ENCODE peak calls at places on chromosomes 3 and 15, in ten cellular contexts. V is astrocyte; S is cardiac muscle cell; N is CD8-positive, alpha-beta T cell; L is HCT116; A is H1; Q is breast epithelium; H is IMR-90; B is tibial nerve; I is astrocyte of the spinal cord. M is an unnamed sample.

GRCh38 chr3:149527531-149528343 is 53.2 kb downstream of the TM4SF4 start:
- DNase-seq in V (no peak), S (peak; percentile 49), N (no peak), L (no peak), A (no peak), Q (no peak), H (peak; percentile 39), B (no peak), I (no peak), M (no peak)

GRCh38 chr3:189070965-189071364 is 100.8 kb upstream of the TPRG1 start:
- DNase-seq in V (no peak), S (no peak), N (no peak), L (no peak), A (no peak), Q (no peak), H (no peak), B (no peak), I (no peak), M (no peak)

GRCh38 chr3:8458711-8459110 is 42.9 kb upstream of the LMCD1 start:
- DNase-seq in V (peak; percentile 99), S (peak; percentile 68), N (no peak), L (no peak), A (no peak), Q (no peak), H (peak; percentile 95), B (no peak), I (peak; percentile 90), M (peak; percentile 98)

GRCh38 chr3:155178810-155179424 is 98.8 kb downstream of the MME start:
- DNase-seq in V (no peak), S (no peak), N (no peak), L (no peak), A (no peak), Q (no peak), H (no peak), B (no peak), I (no peak), M (no peak)

GRCh38 chr15:25783607-25784131 is 79.5 kb downstream of the ATP10A start:
- DNase-seq in V (no peak), S (peak; percentile 33), N (peak; percentile 60), L (no peak), A (peak; percentile 54), Q (no peak), H (peak; percentile 38), B (no peak), I (peak; percentile 15), M (no peak)

GRCh38 chr15:35874260-35874905 is 328.4 kb upstream of the DPH6 start:
- DNase-seq in V (peak; percentile 71), S (peak; percentile 61), N (no peak), L (peak; percentile 6), A (no peak), Q (no peak), H (peak; percentile 93), B (no peak), I (peak; percentile 73), M (peak; percentile 53)

GRCh38 chr15:40075298-40076044 is 33.2 kb downstream of the BMF start:
- DNase-seq in V (no peak), S (no peak), N (no peak), L (no peak), A (no peak), Q (no peak), H (no peak), B (no peak), I (no peak), M (no peak)

GRCh38 chr15:61038387-61038786 is 190.7 kb downstream of the RORA start:
- DNase-seq in V (no peak), S (peak; percentile 68), N (no peak), L (no peak), A (no peak), Q (no peak), H (peak; percentile 44), B (peak; percentile 27), I (peak; percentile 53), M (no peak)

GRCh38 chr3:197880361-197881339 is 69.3 kb upstream of the RPL35A start:
- DNase-seq in V (no peak), S (no peak), N (no peak), L (no peak), A (no peak), Q (no peak), H (no peak), B (no peak), I (no peak), M (no peak)

GRCh38 chr15:33293619-33294309 is 17.0 kb upstream of the RYR3 start:
- DNase-seq in V (peak; percentile 29), S (peak; percentile 11), N (no peak), L (no peak), A (no peak), Q (no peak), H (no peak), B (no peak), I (peak; percentile 38), M (no peak)
- H3K4me3 ChIP-seq in V (peak overlapping the region; percentile 29), S (no peak overlapping the region), N (no peak overlapping the region), L (no peak overlapping the region), A (no peak overlapping the region), Q (no peak overlapping the region), H (no peak overlapping the region), B (no peak overlapping the region), I (no peak overlapping the region), M (no peak overlapping the region)

GRCh38 chr3:124443446-124443845 is 286.8 kb upstream of the UMPS start:
- DNase-seq in V (no peak), S (no peak), N (no peak), L (no peak), A (no peak), Q (no peak), H (no peak), B (no peak), I (no peak), M (no peak)
- TF ChIP-seq CTCF in V (no peak), S (no peak), N (no peak), L (no peak), A (no peak), Q (no peak), H (no peak), B (no peak), I (no peak), M (no peak)

GRCh38 chr3:73624363-73625123 is at the start of gene PDZRN3:
- DNase-seq in V (peak; percentile 69), S (peak; percentile 90), N (no peak), L (no peak), A (peak; percentile 34), Q (peak; percentile 63), H (peak; percentile 82), B (peak; percentile 48), I (peak; percentile 71), M (no peak)
- H3K4me3 ChIP-seq in V (peak within 1 kb of the TSS; percentile 63), S (peak within 1 kb of the TSS; percentile 61), N (no peak within 1 kb of the TSS), L (no peak within 1 kb of the TSS), A (peak within 1 kb of the TSS; percentile 66), Q (peak within 1 kb of the TSS; percentile 93), H (peak within 1 kb of the TSS; percentile 71), B (peak within 1 kb of the TSS; percentile 48), I (peak within 1 kb of the TSS; percentile 63), M (peak within 1 kb of the TSS; percentile 80)

GRCh38 chr3:71258116-71258515 is 325.4 kb downstream of the FOXP1 start:
- DNase-seq in V (peak; percentile 96), S (peak; percentile 68), N (no peak), L (no peak), A (no peak), Q (no peak), H (peak; percentile 78), B (no peak), I (peak; percentile 94), M (no peak)
- TF ChIP-seq CTCF in V (no peak), S (no peak), N (no peak), L (no peak), A (no peak), Q (no peak), H (no peak), B (no peak), I (no peak), M (no peak)

GRCh38 chr15:68775671-68776476 is 44.8 kb downstream of the ANP32A start:
- DNase-seq in V (peak; percentile 68), S (peak; percentile 94), N (no peak), L (no peak), A (no peak), Q (no peak), H (peak; percentile 24), B (peak; percentile 66), I (peak; percentile 53), M (no peak)

GRCh38 chr15:68774120-68774519 is 46.6 kb downstream of the ANP32A start:
- DNase-seq in V (no peak), S (no peak), N (no peak), L (no peak), A (no peak), Q (no peak), H (no peak), B (no peak), I (no peak), M (no peak)

GRCh38 chr15:68774521-68775293 is 46.0 kb downstream of the ANP32A start:
- DNase-seq in V (peak; percentile 12), S (peak; percentile 74), N (no peak), L (no peak), A (no peak), Q (no peak), H (no peak), B (no peak), I (no peak), M (no peak)

GRCh38 chr15:68770206-68770605 is 50.5 kb downstream of the ANP32A start:
- DNase-seq in V (no peak), S (no peak), N (no peak), L (no peak), A (no peak), Q (no peak), H (no peak), B (no peak), I (no peak), M (no peak)

DNA sequence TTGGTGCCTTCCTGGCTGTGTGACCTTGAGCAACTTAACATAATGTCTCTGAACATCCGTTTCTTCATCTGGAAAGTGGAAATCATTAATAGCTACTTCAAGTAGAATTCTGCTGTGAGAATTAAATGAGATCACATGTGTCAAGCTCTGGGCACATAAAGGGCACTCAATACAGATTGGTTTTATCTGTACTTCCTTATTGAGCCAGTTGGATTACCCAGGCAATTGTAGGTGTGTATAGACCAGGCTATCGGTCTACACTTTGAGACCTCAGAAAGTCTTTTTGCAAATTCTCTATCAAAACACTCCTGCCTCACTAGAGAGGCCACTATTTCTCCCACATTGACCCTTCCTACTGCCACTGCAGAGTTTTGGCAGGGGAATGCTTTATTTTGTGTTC is 47.7 kb downstream of the ANP32A start:
- DNase-seq in V (no peak), S (no peak), N (no peak), L (no peak), A (no peak), Q (no peak), H (no peak), B (no peak), I (no peak), M (no peak)
- H3K4me3 ChIP-seq in V (no peak overlapping the region), S (no peak overlapping the region), N (no peak overlapping the region), L (no peak overlapping the region), A (no peak overlapping the region), Q (no peak overlapping the region), H (no peak overlapping the region), B (no peak overlapping the region), I (no peak overlapping the region), M (no peak overlapping the region)

GRCh38 chr3:81760924-81761903 is at the start of gene GBE1:
- DNase-seq in V (peak; percentile 86), S (peak; percentile 98), N (peak; percentile 84), L (peak; percentile 71), A (peak; percentile 47), Q (peak; percentile 87), H (peak; percentile 93), B (peak; percentile 82), I (peak; percentile 92), M (peak; percentile 81)
- TF ChIP-seq CTCF in V (peak; percentile 46), S (peak; percentile 54), N (peak; percentile 45), L (peak; percentile 8), A (no peak), Q (peak; percentile 41), H (peak; percentile 46), B (peak; percentile 30), I (peak; percentile 54), M (peak; percentile 45)